ENCODE peak calls at places on chromosomes 4 and X, in nine cellular contexts. One of them, this sample, is unnamed.

GRCh38 chr4:185270885-185271284 is 61.5 kb downstream of the SNX25 start:
- DNase-seq in HFFc6: no peak
- DNase-seq in left colon: no peak
- DNase-seq in cardiac muscle cell: no peak
- DNase-seq in mesendoderm: no peak
- DNase-seq in dorsolateral prefrontal cortex: no peak
- DNase-seq in left lung: no peak
- DNase-seq in NCI-H1092: no peak
- DNase-seq in COR-L47: no peak
- DNase-seq in this sample: no peak

GRCh38 chrX:100643943-100644587 is at the start of gene SRPX2:
- DNase-seq in mesendoderm: no peak
- DNase-seq in COR-L47: no peak
- DNase-seq in left colon: peak; percentile 57
- DNase-seq in cardiac muscle cell: no peak
- DNase-seq in dorsolateral prefrontal cortex: no peak
- DNase-seq in NCI-H1092: no peak
- DNase-seq in left lung: no peak
- DNase-seq in HFFc6: peak; percentile 87
- DNase-seq in this sample: no peak

GRCh38 chr4:74621616-74622015 is 172.7 kb downstream of the BTC start:
- DNase-seq in dorsolateral prefrontal cortex: no peak
- DNase-seq in left colon: no peak
- DNase-seq in mesendoderm: no peak
- DNase-seq in left lung: no peak
- DNase-seq in cardiac muscle cell: no peak
- DNase-seq in NCI-H1092: no peak
- DNase-seq in COR-L47: no peak
- DNase-seq in HFFc6: no peak
- DNase-seq in this sample: no peak

GRCh38 chr4:19844436-19844835 is 407.3 kb upstream of the SLIT2 start:
- DNase-seq in HFFc6: no peak
- DNase-seq in left colon: no peak
- DNase-seq in left lung: no peak
- DNase-seq in dorsolateral prefrontal cortex: peak; percentile 49
- DNase-seq in mesendoderm: no peak
- DNase-seq in cardiac muscle cell: no peak
- DNase-seq in COR-L47: no peak
- DNase-seq in NCI-H1092: no peak
- DNase-seq in this sample: no peak

GRCh38 chr4:174794706-174795105 is 34.3 kb downstream of the GLRA3 start:
- DNase-seq in cardiac muscle cell: no peak
- DNase-seq in NCI-H1092: no peak
- DNase-seq in HFFc6: no peak
- DNase-seq in COR-L47: peak; percentile 38
- DNase-seq in mesendoderm: no peak
- DNase-seq in left colon: no peak
- DNase-seq in left lung: no peak
- DNase-seq in dorsolateral prefrontal cortex: no peak
- DNase-seq in this sample: no peak

GRCh38 chr4:141028024-141028529 is 105.2 kb downstream of the RNF150 start:
- DNase-seq in left colon: no peak
- DNase-seq in HFFc6: peak; percentile 90
- DNase-seq in NCI-H1092: peak; percentile 59
- DNase-seq in cardiac muscle cell: no peak
- DNase-seq in COR-L47: peak; percentile 54
- DNase-seq in dorsolateral prefrontal cortex: no peak
- DNase-seq in left lung: no peak
- DNase-seq in mesendoderm: no peak
- DNase-seq in this sample: no peak

GRCh38 chr4:1376391-1376840 is 29.4 kb downstream of the UVSSA start:
- DNase-seq in NCI-H1092: no peak
- DNase-seq in COR-L47: no peak
- DNase-seq in left lung: peak; percentile 61
- DNase-seq in left colon: peak; percentile 15
- DNase-seq in HFFc6: no peak
- DNase-seq in dorsolateral prefrontal cortex: no peak
- DNase-seq in cardiac muscle cell: no peak
- DNase-seq in mesendoderm: no peak
- DNase-seq in this sample: no peak

GRCh38 chr4:126899382-126899801 is 733.4 kb upstream of the INTU start:
- DNase-seq in NCI-H1092: no peak
- DNase-seq in left colon: no peak
- DNase-seq in left lung: no peak
- DNase-seq in dorsolateral prefrontal cortex: no peak
- DNase-seq in cardiac muscle cell: peak; percentile 5
- DNase-seq in HFFc6: peak; percentile 87
- DNase-seq in mesendoderm: no peak
- DNase-seq in COR-L47: no peak
- DNase-seq in this sample: no peak

GRCh38 chrX:23907496-23908218 is at the start of the genes APOO and CXorf58:
- DNase-seq in cardiac muscle cell: peak; percentile 97
- DNase-seq in COR-L47: peak; percentile 91
- DNase-seq in mesendoderm: peak; percentile 95
- DNase-seq in dorsolateral prefrontal cortex: peak; percentile 86
- DNase-seq in NCI-H1092: peak; percentile 89
- DNase-seq in left colon: peak; percentile 90
- DNase-seq in left lung: peak; percentile 97
- DNase-seq in HFFc6: peak; percentile 86
- DNase-seq in this sample: peak; percentile 74

GRCh38 chr4:102642571-102643298 is 118.0 kb downstream of the MANBA start:
- DNase-seq in HFFc6: peak; percentile 59
- DNase-seq in left colon: no peak
- DNase-seq in mesendoderm: no peak
- DNase-seq in cardiac muscle cell: no peak
- DNase-seq in dorsolateral prefrontal cortex: no peak
- DNase-seq in left lung: no peak
- DNase-seq in NCI-H1092: no peak
- DNase-seq in COR-L47: no peak
- DNase-seq in this sample: no peak

GRCh38 chr4:76997454-76997853 is 47.9 kb downstream of the SEPTIN11 start:
- DNase-seq in left lung: no peak
- DNase-seq in dorsolateral prefrontal cortex: no peak
- DNase-seq in HFFc6: no peak
- DNase-seq in left colon: no peak
- DNase-seq in COR-L47: no peak
- DNase-seq in cardiac muscle cell: no peak
- DNase-seq in mesendoderm: no peak
- DNase-seq in NCI-H1092: no peak
- DNase-seq in this sample: no peak

GRCh38 chr4:47747846-47748494 is 89.9 kb downstream of the CORIN start:
- DNase-seq in left lung: no peak
- DNase-seq in COR-L47: no peak
- DNase-seq in left colon: no peak
- DNase-seq in NCI-H1092: no peak
- DNase-seq in HFFc6: no peak
- DNase-seq in cardiac muscle cell: peak; percentile 27
- DNase-seq in mesendoderm: no peak
- DNase-seq in dorsolateral prefrontal cortex: no peak
- DNase-seq in this sample: no peak

GRCh38 chrX:39149761-39150160 is 348.5 kb downstream of the MID1IP1 start:
- DNase-seq in cardiac muscle cell: peak; percentile 85
- DNase-seq in left colon: peak; percentile 37
- DNase-seq in HFFc6: peak; percentile 23
- DNase-seq in left lung: peak; percentile 89
- DNase-seq in dorsolateral prefrontal cortex: peak; percentile 28
- DNase-seq in NCI-H1092: peak; percentile 74
- DNase-seq in COR-L47: peak; percentile 25
- DNase-seq in mesendoderm: peak; percentile 81
- DNase-seq in this sample: no peak

GRCh38 chrX:30278365-30278764 is 30.8 kb downstream of the NR0B1 start:
- DNase-seq in NCI-H1092: no peak
- DNase-seq in left colon: no peak
- DNase-seq in HFFc6: peak; percentile 16
- DNase-seq in COR-L47: no peak
- DNase-seq in cardiac muscle cell: no peak
- DNase-seq in left lung: no peak
- DNase-seq in dorsolateral prefrontal cortex: no peak
- DNase-seq in mesendoderm: no peak
- DNase-seq in this sample: no peak

GRCh38 chrX:150942958-150943594 is 40.1 kb upstream of the HMGB3 start:
- DNase-seq in dorsolateral prefrontal cortex: no peak
- DNase-seq in NCI-H1092: no peak
- DNase-seq in HFFc6: no peak
- DNase-seq in COR-L47: peak; percentile 11
- DNase-seq in mesendoderm: no peak
- DNase-seq in left lung: no peak
- DNase-seq in cardiac muscle cell: peak; percentile 16
- DNase-seq in left colon: no peak
- DNase-seq in this sample: no peak

GRCh38 chrX:46913710-46914109 is 1.5 kb downstream of the JADE3 start:
- DNase-seq in COR-L47: no peak
- DNase-seq in HFFc6: peak; percentile 1
- DNase-seq in left colon: no peak
- DNase-seq in dorsolateral prefrontal cortex: no peak
- DNase-seq in cardiac muscle cell: peak; percentile 14
- DNase-seq in left lung: no peak
- DNase-seq in mesendoderm: peak; percentile 40
- DNase-seq in NCI-H1092: no peak
- DNase-seq in this sample: no peak

GRCh38 chr4:173168396-173169177 is at the start of gene GALNT7:
- DNase-seq in COR-L47: peak; percentile 85
- DNase-seq in NCI-H1092: peak; percentile 78
- DNase-seq in dorsolateral prefrontal cortex: peak; percentile 77
- DNase-seq in mesendoderm: peak; percentile 95
- DNase-seq in HFFc6: no peak
- DNase-seq in cardiac muscle cell: peak; percentile 83
- DNase-seq in left lung: peak; percentile 93
- DNase-seq in left colon: peak; percentile 88
- DNase-seq in this sample: peak; percentile 55

This sample was measured in amygdala.